ENCODE peak calls at places on chromosomes 13 and 19, in six cellular contexts. One of them, this sample, is unnamed.

GRCh38 chr13:32228330-32229041 is 86.7 kb downstream of the ZAR1L start:
- DNase-seq in esophagus muscularis mucosa: peak
- DNase-seq in CD4-positive, CD25-positive, alpha-beta regulatory T cell: no peak
- DNase-seq in upper lobe of right lung: no peak
- DNase-seq in mucosa of gallbladder: no peak
- DNase-seq in stimulated activated CD4-positive, alpha-beta T cell treated with anti-CD3 and anti-CD28 coated beads, TNF-alpha, amount 100 ng/mL, for 4 hours: no peak
- DNase-seq in this sample: no peak

GRCh38 chr13:75869981-75870380 is 233.9 kb downstream of the LMO7 start:
- DNase-seq in esophagus muscularis mucosa: no peak
- DNase-seq in CD4-positive, CD25-positive, alpha-beta regulatory T cell: peak
- DNase-seq in upper lobe of right lung: no peak
- DNase-seq in mucosa of gallbladder: no peak
- DNase-seq in stimulated activated CD4-positive, alpha-beta T cell treated with anti-CD3 and anti-CD28 coated beads, TNF-alpha, amount 100 ng/mL, for 4 hours: no peak
- DNase-seq in this sample: no peak

GRCh38 chr13:30616927-30617314 is 799 bp upstream of the USPL1 start:
- DNase-seq in esophagus muscularis mucosa: peak
- DNase-seq in CD4-positive, CD25-positive, alpha-beta regulatory T cell: peak
- DNase-seq in upper lobe of right lung: no peak
- DNase-seq in mucosa of gallbladder: peak
- DNase-seq in stimulated activated CD4-positive, alpha-beta T cell treated with anti-CD3 and anti-CD28 coated beads, TNF-alpha, amount 100 ng/mL, for 4 hours: no peak
- DNase-seq in this sample: peak

GRCh38 chr19:30222428-30222873 is 149.7 kb upstream of the ZNF536 start:
- DNase-seq in esophagus muscularis mucosa: no peak
- DNase-seq in CD4-positive, CD25-positive, alpha-beta regulatory T cell: no peak
- DNase-seq in upper lobe of right lung: no peak
- DNase-seq in mucosa of gallbladder: no peak
- DNase-seq in stimulated activated CD4-positive, alpha-beta T cell treated with anti-CD3 and anti-CD28 coated beads, TNF-alpha, amount 100 ng/mL, for 4 hours: no peak
- DNase-seq in this sample: no peak

GRCh38 chr13:33134213-33134612 is 118.0 kb downstream of the KL start:
- DNase-seq in esophagus muscularis mucosa: no peak
- DNase-seq in CD4-positive, CD25-positive, alpha-beta regulatory T cell: no peak
- DNase-seq in upper lobe of right lung: no peak
- DNase-seq in mucosa of gallbladder: no peak
- DNase-seq in stimulated activated CD4-positive, alpha-beta T cell treated with anti-CD3 and anti-CD28 coated beads, TNF-alpha, amount 100 ng/mL, for 4 hours: no peak
- DNase-seq in this sample: no peak

GRCh38 chr19:34597596-34597995 is 79.4 kb downstream of the SCGB2B2 start:
- DNase-seq in esophagus muscularis mucosa: no peak
- DNase-seq in CD4-positive, CD25-positive, alpha-beta regulatory T cell: no peak
- DNase-seq in upper lobe of right lung: no peak
- DNase-seq in mucosa of gallbladder: no peak
- DNase-seq in stimulated activated CD4-positive, alpha-beta T cell treated with anti-CD3 and anti-CD28 coated beads, TNF-alpha, amount 100 ng/mL, for 4 hours: no peak
- DNase-seq in this sample: no peak

GRCh38 chr13:49635599-49636433 is 7.5 kb downstream of the ARL11 start:
- DNase-seq in esophagus muscularis mucosa: no peak
- DNase-seq in CD4-positive, CD25-positive, alpha-beta regulatory T cell: peak
- DNase-seq in upper lobe of right lung: no peak
- DNase-seq in mucosa of gallbladder: peak
- DNase-seq in stimulated activated CD4-positive, alpha-beta T cell treated with anti-CD3 and anti-CD28 coated beads, TNF-alpha, amount 100 ng/mL, for 4 hours: no peak
- DNase-seq in this sample: no peak

GRCh38 chr19:4258181-4258580 is 11.3 kb downstream of the YJU2 start:
- DNase-seq in esophagus muscularis mucosa: no peak
- DNase-seq in CD4-positive, CD25-positive, alpha-beta regulatory T cell: no peak
- DNase-seq in upper lobe of right lung: no peak
- DNase-seq in mucosa of gallbladder: no peak
- DNase-seq in stimulated activated CD4-positive, alpha-beta T cell treated with anti-CD3 and anti-CD28 coated beads, TNF-alpha, amount 100 ng/mL, for 4 hours: no peak
- DNase-seq in this sample: no peak

GRCh38 chr13:92843549-92843948 is 383.1 kb upstream of the GPC6 start:
- DNase-seq in esophagus muscularis mucosa: no peak
- DNase-seq in CD4-positive, CD25-positive, alpha-beta regulatory T cell: no peak
- DNase-seq in upper lobe of right lung: no peak
- DNase-seq in mucosa of gallbladder: no peak
- DNase-seq in stimulated activated CD4-positive, alpha-beta T cell treated with anti-CD3 and anti-CD28 coated beads, TNF-alpha, amount 100 ng/mL, for 4 hours: no peak
- DNase-seq in this sample: no peak

GRCh38 chr13:32311188-32311897 is 3.8 kb downstream of the ZAR1L start:
- DNase-seq in esophagus muscularis mucosa: no peak
- DNase-seq in CD4-positive, CD25-positive, alpha-beta regulatory T cell: no peak
- DNase-seq in upper lobe of right lung: no peak
- DNase-seq in mucosa of gallbladder: no peak
- DNase-seq in stimulated activated CD4-positive, alpha-beta T cell treated with anti-CD3 and anti-CD28 coated beads, TNF-alpha, amount 100 ng/mL, for 4 hours: no peak
- DNase-seq in this sample: no peak

GRCh38 chr13:95341441-95341840 is 40.2 kb upstream of the ABCC4 start:
- DNase-seq in esophagus muscularis mucosa: no peak
- DNase-seq in CD4-positive, CD25-positive, alpha-beta regulatory T cell: no peak
- DNase-seq in upper lobe of right lung: no peak
- DNase-seq in mucosa of gallbladder: no peak
- DNase-seq in stimulated activated CD4-positive, alpha-beta T cell treated with anti-CD3 and anti-CD28 coated beads, TNF-alpha, amount 100 ng/mL, for 4 hours: no peak
- DNase-seq in this sample: no peak

GRCh38 chr13:110677731-110678545 is 28.0 kb downstream of the CARS2 start:
- DNase-seq in esophagus muscularis mucosa: no peak
- DNase-seq in CD4-positive, CD25-positive, alpha-beta regulatory T cell: no peak
- DNase-seq in upper lobe of right lung: no peak
- DNase-seq in mucosa of gallbladder: no peak
- DNase-seq in stimulated activated CD4-positive, alpha-beta T cell treated with anti-CD3 and anti-CD28 coated beads, TNF-alpha, amount 100 ng/mL, for 4 hours: no peak
- DNase-seq in this sample: no peak

GRCh38 chr13:39557285-39557955 is 45.6 kb downstream of the LHFPL6 start:
- DNase-seq in esophagus muscularis mucosa: no peak
- DNase-seq in CD4-positive, CD25-positive, alpha-beta regulatory T cell: no peak
- DNase-seq in upper lobe of right lung: no peak
- DNase-seq in mucosa of gallbladder: no peak
- DNase-seq in stimulated activated CD4-positive, alpha-beta T cell treated with anti-CD3 and anti-CD28 coated beads, TNF-alpha, amount 100 ng/mL, for 4 hours: no peak
- DNase-seq in this sample: no peak

GRCh38 chr19:4414144-4414799 is 11.8 kb downstream of the CHAF1A start:
- DNase-seq in esophagus muscularis mucosa: no peak
- DNase-seq in CD4-positive, CD25-positive, alpha-beta regulatory T cell: no peak
- DNase-seq in upper lobe of right lung: no peak
- DNase-seq in mucosa of gallbladder: no peak
- DNase-seq in stimulated activated CD4-positive, alpha-beta T cell treated with anti-CD3 and anti-CD28 coated beads, TNF-alpha, amount 100 ng/mL, for 4 hours: no peak
- DNase-seq in this sample: no peak

GRCh38 chr19:18586311-18586710 is 2.3 kb upstream of the REX1BD start:
- DNase-seq in esophagus muscularis mucosa: no peak
- DNase-seq in CD4-positive, CD25-positive, alpha-beta regulatory T cell: no peak
- DNase-seq in upper lobe of right lung: no peak
- DNase-seq in mucosa of gallbladder: no peak
- DNase-seq in stimulated activated CD4-positive, alpha-beta T cell treated with anti-CD3 and anti-CD28 coated beads, TNF-alpha, amount 100 ng/mL, for 4 hours: no peak
- DNase-seq in this sample: no peak